ENCODE peak calls at places on chromosomes 11 and 22, in six cellular contexts. One of them, this sample, is unnamed.

GRCh38 chr11:73215191-73216134 is 2.6 kb upstream of the P2RY2 start:
- DNase-seq in body of pancreas: no peak
- DNase-seq in lung: no peak
- DNase-seq in lower lobe of right lung: peak; percentile 45
- DNase-seq in PC-9: no peak
- DNase-seq in endothelial cell of umbilical vein: no peak
- DNase-seq in this sample: peak; percentile 53

GRCh38 chr22:48322907-48323306 is 1504.8 kb downstream of the BRD1 start:
- DNase-seq in body of pancreas: no peak
- DNase-seq in lung: no peak
- DNase-seq in lower lobe of right lung: no peak
- DNase-seq in PC-9: no peak
- DNase-seq in endothelial cell of umbilical vein: no peak
- DNase-seq in this sample: no peak

GRCh38 chr11:8354622-8355417 is 91.1 kb upstream of the LMO1 start:
- DNase-seq in body of pancreas: no peak
- DNase-seq in lung: no peak
- DNase-seq in lower lobe of right lung: no peak
- DNase-seq in PC-9: peak; percentile 26
- DNase-seq in endothelial cell of umbilical vein: no peak
- DNase-seq in this sample: peak; percentile 21

GRCh38 chr11:65646921-65647701 is 9.2 kb downstream of the SIPA1 start:
- DNase-seq in body of pancreas: peak; percentile 47
- DNase-seq in lung: no peak
- DNase-seq in lower lobe of right lung: peak; percentile 64
- DNase-seq in PC-9: no peak
- DNase-seq in endothelial cell of umbilical vein: peak; percentile 66
- DNase-seq in this sample: no peak

GRCh38 chr22:19971276-19972124 is 29.9 kb upstream of the TXNRD2 start:
- DNase-seq in body of pancreas: no peak
- DNase-seq in lung: no peak
- DNase-seq in lower lobe of right lung: peak; percentile 69
- DNase-seq in PC-9: no peak
- DNase-seq in endothelial cell of umbilical vein: no peak
- DNase-seq in this sample: no peak

GRCh38 chr11:35330924-35331323 is 88.4 kb downstream of the SLC1A2 start:
- DNase-seq in body of pancreas: no peak
- DNase-seq in lung: no peak
- DNase-seq in lower lobe of right lung: no peak
- DNase-seq in PC-9: no peak
- DNase-seq in endothelial cell of umbilical vein: no peak
- DNase-seq in this sample: no peak

GRCh38 chr11:118290923-118291322 is 13.6 kb upstream of the CD3E start:
- DNase-seq in body of pancreas: peak; percentile 73
- DNase-seq in lung: peak; percentile 50
- DNase-seq in lower lobe of right lung: no peak
- DNase-seq in PC-9: peak; percentile 43
- DNase-seq in endothelial cell of umbilical vein: peak; percentile 68
- DNase-seq in this sample: peak; percentile 71

GRCh38 chr11:1217151-1217550 is 5.7 kb upstream of the MUC5B start:
- DNase-seq in body of pancreas: no peak
- DNase-seq in lung: no peak
- DNase-seq in lower lobe of right lung: peak; percentile 11
- DNase-seq in PC-9: no peak
- DNase-seq in endothelial cell of umbilical vein: no peak
- DNase-seq in this sample: no peak

GRCh38 chr11:5712507-5712906 is 22.9 kb downstream of the TRIM22 start:
- DNase-seq in body of pancreas: no peak
- DNase-seq in lung: no peak
- DNase-seq in lower lobe of right lung: no peak
- DNase-seq in PC-9: no peak
- DNase-seq in endothelial cell of umbilical vein: peak; percentile 28
- DNase-seq in this sample: peak; percentile 43

GRCh38 chr22:27990879-27991278 is 71.8 kb upstream of the PITPNB start:
- DNase-seq in body of pancreas: peak; percentile 33
- DNase-seq in lung: no peak
- DNase-seq in lower lobe of right lung: peak; percentile 46
- DNase-seq in PC-9: no peak
- DNase-seq in endothelial cell of umbilical vein: peak; percentile 48
- DNase-seq in this sample: no peak

GRCh38 chr11:123537726-123538125 is 107.7 kb downstream of the GRAMD1B start:
- DNase-seq in body of pancreas: no peak
- DNase-seq in lung: no peak
- DNase-seq in lower lobe of right lung: no peak
- DNase-seq in PC-9: no peak
- DNase-seq in endothelial cell of umbilical vein: no peak
- DNase-seq in this sample: no peak

GRCh38 chr11:124896821-124897391 is 759 bp downstream of the ROBO4 start:
- DNase-seq in body of pancreas: no peak
- DNase-seq in lung: no peak
- DNase-seq in lower lobe of right lung: no peak
- DNase-seq in PC-9: no peak
- DNase-seq in endothelial cell of umbilical vein: no peak
- DNase-seq in this sample: no peak

GRCh38 chr11:69376155-69377028 is 82.4 kb downstream of the MYEOV start:
- DNase-seq in body of pancreas: no peak
- DNase-seq in lung: no peak
- DNase-seq in lower lobe of right lung: no peak
- DNase-seq in PC-9: no peak
- DNase-seq in endothelial cell of umbilical vein: no peak
- DNase-seq in this sample: no peak

GRCh38 chr22:49513358-49513851 is 314.3 kb downstream of the BRD1 start:
- DNase-seq in body of pancreas: no peak
- DNase-seq in lung: no peak
- DNase-seq in lower lobe of right lung: no peak
- DNase-seq in PC-9: no peak
- DNase-seq in endothelial cell of umbilical vein: no peak
- DNase-seq in this sample: no peak
- H3K4me3 ChIP-seq in body of pancreas: no peak overlapping the region
- H3K4me3 ChIP-seq in lung: no peak overlapping the region
- H3K4me3 ChIP-seq in lower lobe of right lung: no peak overlapping the region
- H3K4me3 ChIP-seq in PC-9: no peak overlapping the region
- H3K4me3 ChIP-seq in endothelial cell of umbilical vein: no peak overlapping the region
- H3K4me3 ChIP-seq in this sample: no peak overlapping the region

DNA sequence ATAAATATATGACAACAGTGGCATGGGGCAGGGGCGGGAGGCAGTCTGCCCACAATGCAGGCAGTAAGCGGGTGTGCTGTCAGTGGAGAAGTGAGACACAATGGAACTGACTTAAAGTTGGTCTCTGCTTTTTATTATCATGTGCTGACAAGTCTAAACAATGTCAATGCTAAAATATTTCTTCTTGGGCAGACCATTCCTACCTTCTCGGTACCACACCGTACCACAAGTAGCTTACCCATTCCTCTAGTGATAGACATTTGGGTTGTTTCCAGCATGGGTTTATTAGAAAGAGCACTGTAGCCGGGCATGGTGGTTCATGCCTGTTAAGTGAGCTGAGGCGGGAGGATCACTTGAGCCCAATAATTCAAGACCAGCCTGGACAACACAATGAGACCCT is 2.6 kb upstream of the CHADL start:
- DNase-seq in body of pancreas: no peak
- DNase-seq in lung: no peak
- DNase-seq in lower lobe of right lung: no peak
- DNase-seq in PC-9: no peak
- DNase-seq in endothelial cell of umbilical vein: no peak
- DNase-seq in this sample: peak; percentile 76
- TF ChIP-seq CTCF in body of pancreas: no peak
- TF ChIP-seq CTCF in lung: no peak
- TF ChIP-seq CTCF in lower lobe of right lung: no peak
- TF ChIP-seq CTCF in PC-9: no peak
- TF ChIP-seq CTCF in endothelial cell of umbilical vein: no peak
- TF ChIP-seq CTCF in this sample: no peak

GRCh38 chr22:49462291-49462690 is 365.4 kb downstream of the BRD1 start:
- DNase-seq in body of pancreas: no peak
- DNase-seq in lung: no peak
- DNase-seq in lower lobe of right lung: no peak
- DNase-seq in PC-9: no peak
- DNase-seq in endothelial cell of umbilical vein: no peak
- DNase-seq in this sample: no peak
- H3K27me3 ChIP-seq in body of pancreas: no peaks in the 10 kb centered on the region
- H3K27me3 ChIP-seq in lung: no peaks in the 10 kb centered on the region
- H3K27me3 ChIP-seq in lower lobe of right lung: peaks cover 10% of the 10 kb centered on the region
- H3K27me3 ChIP-seq in PC-9: peaks cover 99% of the 10 kb centered on the region
- H3K27me3 ChIP-seq in endothelial cell of umbilical vein: no peaks in the 10 kb centered on the region
- H3K27me3 ChIP-seq in this sample: no peaks in the 10 kb centered on the region

GRCh38 chr22:45127866-45128265 is 35.9 kb upstream of the NUP50 start:
- DNase-seq in body of pancreas: no peak
- DNase-seq in lung: no peak
- DNase-seq in lower lobe of right lung: no peak
- DNase-seq in PC-9: no peak
- DNase-seq in endothelial cell of umbilical vein: no peak
- DNase-seq in this sample: peak; percentile 25

GRCh38 chr22:45125198-45125597 is 38.5 kb upstream of the NUP50 start:
- DNase-seq in body of pancreas: no peak
- DNase-seq in lung: no peak
- DNase-seq in lower lobe of right lung: no peak
- DNase-seq in PC-9: no peak
- DNase-seq in endothelial cell of umbilical vein: no peak
- DNase-seq in this sample: no peak

GRCh38 chr22:45120440-45120839 is 43.3 kb upstream of the NUP50 start:
- DNase-seq in body of pancreas: no peak
- DNase-seq in lung: no peak
- DNase-seq in lower lobe of right lung: no peak
- DNase-seq in PC-9: no peak
- DNase-seq in endothelial cell of umbilical vein: no peak
- DNase-seq in this sample: no peak

GRCh38 chr22:45120931-45121330 is 42.8 kb upstream of the NUP50 start:
- DNase-seq in body of pancreas: no peak
- DNase-seq in lung: no peak
- DNase-seq in lower lobe of right lung: no peak
- DNase-seq in PC-9: no peak
- DNase-seq in endothelial cell of umbilical vein: no peak
- DNase-seq in this sample: peak; percentile 60

GRCh38 chr22:45124176-45124857 is 39.4 kb upstream of the NUP50 start:
- DNase-seq in body of pancreas: no peak
- DNase-seq in lung: no peak
- DNase-seq in lower lobe of right lung: no peak
- DNase-seq in PC-9: no peak
- DNase-seq in endothelial cell of umbilical vein: no peak
- DNase-seq in this sample: no peak
- H3K4me3 ChIP-seq in body of pancreas: no peak overlapping the region
- H3K4me3 ChIP-seq in lung: no peak overlapping the region
- H3K4me3 ChIP-seq in lower lobe of right lung: no peak overlapping the region
- H3K4me3 ChIP-seq in PC-9: no peak overlapping the region
- H3K4me3 ChIP-seq in endothelial cell of umbilical vein: no peak overlapping the region
- H3K4me3 ChIP-seq in this sample: no peak overlapping the region

GRCh38 chr11:100930185-100930778 is 199.3 kb downstream of the PGR start:
- DNase-seq in body of pancreas: no peak
- DNase-seq in lung: no peak
- DNase-seq in lower lobe of right lung: no peak
- DNase-seq in PC-9: no peak
- DNase-seq in endothelial cell of umbilical vein: peak; percentile 64
- DNase-seq in this sample: peak; percentile 65
- TF ChIP-seq CTCF in body of pancreas: peak; percentile 28
- TF ChIP-seq CTCF in lung: peak; percentile 31
- TF ChIP-seq CTCF in lower lobe of right lung: peak; percentile 63
- TF ChIP-seq CTCF in PC-9: peak; percentile 90
- TF ChIP-seq CTCF in endothelial cell of umbilical vein: peak; percentile 44
- TF ChIP-seq CTCF in this sample: peak; percentile 40

DNA sequence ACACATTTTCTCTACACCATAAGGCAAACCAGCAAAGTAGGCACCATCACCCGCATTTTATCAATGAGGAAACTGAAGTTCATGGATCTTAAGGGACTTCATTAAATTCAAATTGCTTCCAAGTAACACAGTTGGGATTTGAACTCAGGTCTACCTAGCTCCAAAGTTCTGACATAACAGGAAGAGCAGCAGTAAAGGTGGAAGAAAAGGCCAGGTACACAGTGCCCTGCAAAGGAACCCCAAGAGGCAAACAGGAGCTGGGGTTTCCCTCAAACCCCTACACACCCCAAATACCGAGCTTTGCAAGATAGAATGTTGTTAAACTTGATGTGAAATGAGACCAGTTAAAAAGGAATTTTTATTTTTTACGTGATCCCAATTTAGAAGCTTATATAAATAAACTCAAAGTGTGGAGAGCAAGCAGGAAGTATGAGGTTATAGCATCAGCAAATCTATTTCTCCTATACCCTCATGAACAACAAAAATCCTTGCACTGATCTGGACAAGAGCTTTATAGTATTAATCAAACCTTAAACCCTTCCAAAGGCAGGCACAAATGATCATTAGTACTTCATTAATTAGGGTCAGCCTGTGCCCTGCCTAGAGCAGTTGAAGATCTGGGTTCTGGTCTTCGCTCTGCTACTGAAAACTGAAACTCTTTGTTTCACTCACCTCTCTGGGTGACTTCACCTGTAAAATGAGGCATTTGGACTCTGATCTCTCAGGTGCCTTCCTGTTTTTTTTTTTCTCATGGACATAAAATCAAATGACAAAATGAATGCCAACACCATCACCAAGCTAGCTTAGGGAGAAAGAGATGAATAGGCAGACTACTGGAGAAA is 36.5 kb downstream of the SYTL2 start:
- DNase-seq in body of pancreas: no peak
- DNase-seq in lung: no peak
- DNase-seq in lower lobe of right lung: no peak
- DNase-seq in PC-9: no peak
- DNase-seq in endothelial cell of umbilical vein: no peak
- DNase-seq in this sample: no peak
- H3K27me3 ChIP-seq in body of pancreas: no peaks in the 10 kb centered on the region
- H3K27me3 ChIP-seq in lung: no peaks in the 10 kb centered on the region
- H3K27me3 ChIP-seq in lower lobe of right lung: no peaks in the 10 kb centered on the region
- H3K27me3 ChIP-seq in PC-9: no peaks in the 10 kb centered on the region
- H3K27me3 ChIP-seq in endothelial cell of umbilical vein: peaks cover 13% of the 10 kb centered on the region
- H3K27me3 ChIP-seq in this sample: no peaks in the 10 kb centered on the region

GRCh38 chr11:13207665-13208594 is 69.7 kb upstream of the BMAL1 start:
- DNase-seq in body of pancreas: peak; percentile 36
- DNase-seq in lung: peak; percentile 55
- DNase-seq in lower lobe of right lung: peak; percentile 54
- DNase-seq in PC-9: peak; percentile 40
- DNase-seq in endothelial cell of umbilical vein: peak; percentile 84
- DNase-seq in this sample: peak; percentile 85

GRCh38 chr11:13208921-13209320 is 68.7 kb upstream of the BMAL1 start:
- DNase-seq in body of pancreas: no peak
- DNase-seq in lung: no peak
- DNase-seq in lower lobe of right lung: no peak
- DNase-seq in PC-9: no peak
- DNase-seq in endothelial cell of umbilical vein: no peak
- DNase-seq in this sample: no peak

GRCh38 chr11:13209379-13209778 is 68.2 kb upstream of the BMAL1 start:
- DNase-seq in body of pancreas: no peak
- DNase-seq in lung: no peak
- DNase-seq in lower lobe of right lung: no peak
- DNase-seq in PC-9: no peak
- DNase-seq in endothelial cell of umbilical vein: no peak
- DNase-seq in this sample: no peak

GRCh38 chr11:13207270-13207664 is 70.3 kb upstream of the BMAL1 start:
- DNase-seq in body of pancreas: no peak
- DNase-seq in lung: no peak
- DNase-seq in lower lobe of right lung: no peak
- DNase-seq in PC-9: no peak
- DNase-seq in endothelial cell of umbilical vein: peak; percentile 4
- DNase-seq in this sample: peak; percentile 46

DNA sequence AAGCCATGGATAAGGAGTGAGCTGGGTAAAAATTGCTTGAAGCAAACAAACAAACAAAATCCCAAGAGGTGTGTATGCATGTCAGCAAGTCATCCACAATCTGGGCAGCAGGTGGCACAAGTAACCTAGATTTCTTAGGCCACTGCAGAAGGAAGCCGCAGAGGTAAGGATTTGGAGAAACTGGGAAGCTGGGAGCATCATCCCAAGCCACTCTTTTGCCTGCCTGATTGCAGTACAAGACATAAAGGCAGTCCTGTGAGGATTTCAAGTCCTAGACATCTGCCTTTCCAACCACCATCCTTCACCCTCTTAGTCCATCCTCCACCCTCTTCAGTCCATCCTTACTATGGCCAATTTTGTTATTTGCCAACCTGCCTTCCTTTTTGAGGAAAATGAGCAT is 67.2 kb upstream of the BMAL1 start:
- DNase-seq in body of pancreas: peak; percentile 80
- DNase-seq in lung: peak; percentile 58
- DNase-seq in lower lobe of right lung: peak; percentile 56
- DNase-seq in PC-9: peak; percentile 44
- DNase-seq in endothelial cell of umbilical vein: peak; percentile 70
- DNase-seq in this sample: peak; percentile 81
- H3K4me3 ChIP-seq in body of pancreas: no peak overlapping the region
- H3K4me3 ChIP-seq in lung: no peak overlapping the region
- H3K4me3 ChIP-seq in lower lobe of right lung: no peak overlapping the region
- H3K4me3 ChIP-seq in PC-9: no peak overlapping the region
- H3K4me3 ChIP-seq in endothelial cell of umbilical vein: no peak overlapping the region
- H3K4me3 ChIP-seq in this sample: no peak overlapping the region

This sample was measured in bronchial epithelial cell.